ENCODE peak calls at places on chromosomes 13 and 19, in ten cellular contexts. Z is NCI-H2081; E is stimulated activated CD8-positive, alpha-beta memory T cell treated with anti-CD3 and anti-CD28 coated beads, Interleukin-7, amount 100 ng/mL, for 4 hours; N is activated T-helper 1 cell treated with Interleukin-2 at 50 U/mL for 16 hours; V is colonic mucosa; L is dermis microvascular lymphatic vessel endothelial cell; G is IMR-90; H is HEK293T; P is fibroblast of gingiva; W is EL. Q is an unnamed sample.

GRCh38 chr13:80740076-80740475 is 399.1 kb upstream of the SPRY2 start:
- DNase-seq in Z (no peak), E (no peak), N (no peak), V (no peak), L (no peak), G (no peak), H (no peak), P (no peak), W (no peak), Q (no peak)

GRCh38 chr13:23146811-23147245 is 34.0 kb upstream of the SGCG start:
- DNase-seq in Z (no peak), E (no peak), N (no peak), V (no peak), L (no peak), G (peak), H (no peak), P (no peak), W (no peak), Q (no peak)

GRCh38 chr19:15072930-15073647 is 8.9 kb upstream of the OR1I1 start:
- DNase-seq in Z (no peak), E (no peak), N (no peak), V (no peak), L (no peak), G (no peak), H (no peak), P (no peak), W (peak), Q (no peak)

GRCh38 chr19:36113895-36114762 is 546 bp downstream of the POLR2I start:
- DNase-seq in Z (peak), E (peak), N (no peak), V (no peak), L (peak), G (peak), H (no peak), P (peak), W (peak), Q (no peak)

GRCh38 chr19:18608805-18609716 is 2.5 kb upstream of the CRLF1 start:
- DNase-seq in Z (no peak), E (no peak), N (no peak), V (no peak), L (no peak), G (no peak), H (no peak), P (no peak), W (no peak), Q (no peak)

GRCh38 chr13:59846845-59847620 is 316.7 kb downstream of the DIAPH3 start:
- DNase-seq in Z (no peak), E (no peak), N (no peak), V (no peak), L (no peak), G (no peak), H (no peak), P (no peak), W (no peak), Q (no peak)

GRCh38 chr13:32414580-32414979 is 13.3 kb downstream of the N4BP2L1 start:
- DNase-seq in Z (no peak), E (no peak), N (no peak), V (no peak), L (no peak), G (no peak), H (no peak), P (no peak), W (no peak), Q (no peak)

GRCh38 chr19:34733266-34733825 is 697 bp upstream of the ZNF181 start:
- DNase-seq in Z (peak), E (no peak), N (peak), V (no peak), L (peak), G (no peak), H (peak), P (no peak), W (no peak), Q (peak)

GRCh38 chr13:38990693-38991092 is at the start of gene STOML3:
- DNase-seq in Z (no peak), E (no peak), N (no peak), V (no peak), L (no peak), G (no peak), H (peak), P (no peak), W (no peak), Q (no peak)

GRCh38 chr13:110565296-110565695 is 3.8 kb upstream of the RAB20 start:
- DNase-seq in Z (no peak), E (no peak), N (no peak), V (no peak), L (no peak), G (no peak), H (peak), P (no peak), W (no peak), Q (no peak)

GRCh38 chr19:40055832-40056504 is at the start of gene ZNF780B:
- DNase-seq in Z (peak), E (peak), N (peak), V (peak), L (no peak), G (peak), H (peak), P (peak), W (peak), Q (peak)

GRCh38 chr19:15323496-15324235 is 8.7 kb downstream of the BRD4 start:
- DNase-seq in Z (no peak), E (no peak), N (no peak), V (peak), L (no peak), G (peak), H (no peak), P (peak), W (peak), Q (no peak)

GRCh38 chr13:110023729-110024645 is 237.6 kb upstream of the IRS2 start:
- DNase-seq in Z (peak), E (no peak), N (no peak), V (no peak), L (no peak), G (peak), H (no peak), P (peak), W (no peak), Q (no peak)

GRCh38 chr19:43674630-43674982 is 4.6 kb upstream of the PLAUR start:
- DNase-seq in Z (no peak), E (no peak), N (no peak), V (no peak), L (no peak), G (peak), H (no peak), P (no peak), W (peak), Q (no peak)

GRCh38 chr13:50611117-50611781 is 232.2 kb downstream of the DLEU7 start:
- DNase-seq in Z (no peak), E (no peak), N (no peak), V (no peak), L (no peak), G (no peak), H (no peak), P (no peak), W (no peak), Q (no peak)

GRCh38 chr19:18879579-18880373 is 16.2 kb downstream of the CERS1 start:
- DNase-seq in Z (peak), E (no peak), N (no peak), V (peak), L (no peak), G (no peak), H (peak), P (no peak), W (peak), Q (no peak)

GRCh38 chr19:6616011-6616410 is 25.1 kb upstream of the CD70 start:
- DNase-seq in Z (no peak), E (no peak), N (no peak), V (no peak), L (no peak), G (no peak), H (no peak), P (no peak), W (peak), Q (no peak)

GRCh38 chr13:77448689-77449088 is 86.8 kb upstream of the SCEL start:
- DNase-seq in Z (no peak), E (no peak), N (no peak), V (no peak), L (no peak), G (no peak), H (no peak), P (no peak), W (no peak), Q (no peak)

GRCh38 chr13:21076265-21076653 is 14.9 kb upstream of the LATS2 start:
- DNase-seq in Z (no peak), E (no peak), N (no peak), V (no peak), L (no peak), G (no peak), H (no peak), P (no peak), W (no peak), Q (no peak)

GRCh38 chr19:33821871-33822270 is 25.2 kb downstream of the KCTD15 start:
- DNase-seq in Z (no peak), E (no peak), N (no peak), V (no peak), L (no peak), G (no peak), H (no peak), P (no peak), W (no peak), Q (no peak)

GRCh38 chr13:106690779-106691178 is 122.8 kb upstream of the ARGLU1 start:
- DNase-seq in Z (no peak), E (no peak), N (no peak), V (no peak), L (no peak), G (no peak), H (no peak), P (no peak), W (no peak), Q (no peak)

GRCh38 chr13:29507356-29507755 is 88.1 kb downstream of the SLC7A1 start:
- DNase-seq in Z (peak), E (no peak), N (no peak), V (no peak), L (no peak), G (no peak), H (no peak), P (no peak), W (no peak), Q (no peak)

GRCh38 chr19:38877781-38878574 is at the start of gene RINL:
- DNase-seq in Z (peak), E (no peak), N (peak), V (peak), L (no peak), G (no peak), H (no peak), P (no peak), W (no peak), Q (no peak)

GRCh38 chr19:2488405-2488941 is 12.5 kb downstream of the GADD45B start:
- DNase-seq in Z (no peak), E (no peak), N (no peak), V (peak), L (no peak), G (no peak), H (no peak), P (no peak), W (no peak), Q (no peak)

GRCh38 chr19:28065026-28065425 is 1147.9 kb downstream of the UQCRFS1 start:
- DNase-seq in Z (no peak), E (no peak), N (no peak), V (no peak), L (no peak), G (no peak), H (no peak), P (no peak), W (no peak), Q (no peak)

GRCh38 chr19:11694533-11695439 is 44.0 kb downstream of the ZNF823 start:
- DNase-seq in Z (peak), E (peak), N (peak), V (peak), L (peak), G (peak), H (peak), P (peak), W (peak), Q (peak)

GRCh38 chr19:772730-773436 is 22.0 kb downstream of the MISP start:
- DNase-seq in Z (no peak), E (no peak), N (no peak), V (no peak), L (no peak), G (no peak), H (no peak), P (no peak), W (no peak), Q (no peak)

GRCh38 chr13:57665471-57665870 is 33.9 kb downstream of the PCDH17 start:
- DNase-seq in Z (no peak), E (no peak), N (no peak), V (no peak), L (no peak), G (no peak), H (no peak), P (no peak), W (no peak), Q (no peak)

GRCh38 chr13:89852570-89852969 is 1494.9 kb upstream of the MIR17HG start:
- DNase-seq in Z (no peak), E (no peak), N (no peak), V (no peak), L (no peak), G (no peak), H (no peak), P (no peak), W (no peak), Q (no peak)

GRCh38 chr19:35354898-35355297 is 3.4 kb upstream of the FFAR3 start:
- DNase-seq in Z (no peak), E (no peak), N (no peak), V (no peak), L (no peak), G (no peak), H (no peak), P (no peak), W (no peak), Q (no peak)

GRCh38 chr19:14381689-14382474 is 638 bp downstream of the ADGRE5 start:
- DNase-seq in Z (no peak), E (peak), N (peak), V (peak), L (no peak), G (peak), H (no peak), P (peak), W (peak), Q (no peak)

GRCh38 chr13:98570929-98571372 is 6.0 kb downstream of the STK24 start:
- DNase-seq in Z (no peak), E (no peak), N (no peak), V (peak), L (peak), G (no peak), H (no peak), P (no peak), W (no peak), Q (no peak)

GRCh38 chr13:61727714-61728275 is 312.1 kb upstream of the PCDH20 start:
- DNase-seq in Z (no peak), E (no peak), N (no peak), V (no peak), L (no peak), G (no peak), H (no peak), P (no peak), W (no peak), Q (no peak)

GRCh38 chr13:66405908-66406802 is 824.0 kb downstream of the PCDH9 start:
- DNase-seq in Z (no peak), E (no peak), N (no peak), V (no peak), L (no peak), G (peak), H (no peak), P (peak), W (peak), Q (no peak)

GRCh38 chr13:97275265-97275664 is 53.1 kb downstream of the MBNL2 start:
- DNase-seq in Z (no peak), E (no peak), N (no peak), V (no peak), L (peak), G (peak), H (no peak), P (peak), W (peak), Q (no peak)

Q was measured in mesothelial cell of epicardium.